ENCODE peak calls at places on chromosomes 7 and 10, in eight cellular contexts. J is aorta, N is cardiac fibroblast, K is cardiac muscle cell, L is psoas muscle, E is epithelial cell of proximal tubule, G is AG04450, F is stomach. S is an unnamed sample.

GRCh38 chr7:112157072-112157471 is 49.1 kb downstream of the DOCK4 start:
- DNase-seq in J (no peak), N (peak; percentile 89), K (peak; percentile 92), L (no peak), E (peak; percentile 64), G (no peak), F (no peak), S (no peak)

GRCh38 chr10:46250898-46251856 is 35.6 kb upstream of the ANTXRL start:
- DNase-seq in J (no peak), N (no peak), K (no peak), L (no peak), E (no peak), G (no peak), F (peak; percentile 22), S (no peak)

GRCh38 chr10:124094419-124094785 is 1.0 kb upstream of the CHST15 start:
- DNase-seq in J (no peak), N (no peak), K (no peak), L (no peak), E (no peak), G (no peak), F (no peak), S (no peak)

GRCh38 chr7:144720139-144720538 is 115.7 kb downstream of the TPK1 start:
- DNase-seq in J (no peak), N (peak; percentile 36), K (peak; percentile 9), L (no peak), E (peak; percentile 31), G (no peak), F (no peak), S (no peak)

GRCh38 chr10:122841569-122841968 is 4.1 kb downstream of the CUZD1 start:
- DNase-seq in J (no peak), N (no peak), K (no peak), L (no peak), E (no peak), G (no peak), F (no peak), S (no peak)

GRCh38 chr7:94391716-94392390 is 2.8 kb upstream of the COL1A2 start:
- DNase-seq in J (peak; percentile 77), N (peak; percentile 89), K (peak; percentile 93), L (no peak), E (no peak), G (peak; percentile 81), F (no peak), S (no peak)

GRCh38 chr7:16462618-16463017 is 2.9 kb downstream of the SOSTDC1 start:
- DNase-seq in J (no peak), N (no peak), K (no peak), L (no peak), E (no peak), G (no peak), F (no peak), S (no peak)

GRCh38 chr7:45146531-45147379 is 10.8 kb upstream of the RAMP3 start:
- DNase-seq in J (peak; percentile 57), N (no peak), K (no peak), L (peak; percentile 36), E (no peak), G (no peak), F (no peak), S (no peak)

GRCh38 chr10:13462551-13462950 is 66.3 kb downstream of the BEND7 start:
- DNase-seq in J (no peak), N (peak; percentile 43), K (peak; percentile 6), L (no peak), E (no peak), G (no peak), F (no peak), S (no peak)

GRCh38 chr10:84632866-84633265 is 304.5 kb downstream of the CCSER2 start:
- DNase-seq in J (no peak), N (peak; percentile 17), K (no peak), L (no peak), E (no peak), G (no peak), F (no peak), S (no peak)

GRCh38 chr7:5523052-5523711 is 99.5 kb upstream of the TNRC18 start:
- DNase-seq in J (no peak), N (peak; percentile 79), K (peak; percentile 71), L (no peak), E (no peak), G (no peak), F (no peak), S (no peak)

GRCh38 chr7:157037028-157037427 is 26.6 kb upstream of the MNX1 start:
- DNase-seq in J (no peak), N (no peak), K (no peak), L (no peak), E (no peak), G (no peak), F (no peak), S (no peak)

GRCh38 chr7:151078233-151079040 is 2.2 kb downstream of the FASTK start:
- DNase-seq in J (no peak), N (peak; percentile 48), K (peak; percentile 36), L (no peak), E (no peak), G (no peak), F (no peak), S (no peak)

GRCh38 chr10:29541826-29542225 is 92.9 kb downstream of the SVIL start:
- DNase-seq in J (no peak), N (no peak), K (no peak), L (no peak), E (no peak), G (no peak), F (no peak), S (no peak)

GRCh38 chr10:118459642-118460193 is 117.6 kb upstream of the FAM204A start:
- DNase-seq in J (no peak), N (peak; percentile 67), K (peak; percentile 67), L (peak; percentile 55), E (no peak), G (peak; percentile 18), F (peak; percentile 59), S (no peak)

GRCh38 chr10:84798333-84798732 is 469.9 kb downstream of the CCSER2 start:
- DNase-seq in J (no peak), N (no peak), K (no peak), L (no peak), E (no peak), G (no peak), F (no peak), S (no peak)

GRCh38 chr7:36149694-36150452 is 3.2 kb upstream of the EEPD1 start:
- DNase-seq in J (no peak), N (no peak), K (no peak), L (no peak), E (no peak), G (no peak), F (no peak), S (no peak)

GRCh38 chr7:2782565-2782964 is 61.5 kb downstream of the GNA12 start:
- DNase-seq in J (no peak), N (no peak), K (no peak), L (no peak), E (no peak), G (no peak), F (no peak), S (no peak)

GRCh38 chr7:66239467-66239856 is 34.3 kb downstream of the TPST1 start:
- DNase-seq in J (no peak), N (no peak), K (no peak), L (no peak), E (no peak), G (no peak), F (no peak), S (no peak)

GRCh38 chr10:61792097-61792496 is 109.4 kb upstream of the ARID5B start:
- DNase-seq in J (no peak), N (no peak), K (no peak), L (no peak), E (no peak), G (no peak), F (no peak), S (no peak)

DNA sequence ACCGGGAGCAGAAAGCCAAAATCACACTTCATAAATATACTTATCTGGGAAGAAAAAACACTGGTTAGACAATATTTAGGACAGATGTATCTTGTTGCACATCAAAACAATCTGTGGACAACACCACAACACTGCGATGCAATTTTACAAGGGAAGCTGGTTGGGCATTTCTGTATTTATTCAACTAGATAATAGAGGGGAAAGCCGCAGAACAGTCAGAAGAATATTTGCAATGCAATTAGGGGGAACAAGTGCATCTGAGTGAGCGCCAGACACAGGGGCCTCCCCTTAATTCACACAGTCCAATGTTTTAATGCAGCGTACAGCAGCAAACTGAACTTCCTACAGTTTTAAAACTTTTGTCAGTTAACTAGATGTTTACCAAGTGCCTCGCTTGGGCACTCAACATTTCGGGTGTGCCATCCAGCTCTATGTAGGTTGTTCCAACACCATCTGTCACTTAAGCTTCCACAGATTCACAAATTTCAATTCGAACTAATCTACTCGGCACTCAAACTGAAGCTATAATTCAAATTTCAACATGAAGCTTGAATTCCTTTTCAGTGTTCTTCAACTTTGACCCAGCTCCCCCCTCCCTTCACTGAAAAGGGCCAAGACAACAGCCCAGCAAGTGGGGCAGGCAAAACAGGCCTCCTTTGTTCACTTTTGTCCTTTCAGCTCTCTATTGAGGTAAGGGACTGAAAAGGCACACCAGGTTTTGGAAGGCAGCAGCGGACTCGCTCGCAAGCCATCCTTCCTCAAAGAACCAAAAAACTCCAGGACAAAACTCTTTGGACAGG is 7.3 kb downstream of the NRCAM start:
- DNase-seq in J (no peak), N (no peak), K (no peak), L (no peak), E (no peak), G (no peak), F (no peak), S (no peak)
- H3K4me3 ChIP-seq in J (no peak overlapping the region), N (no peak overlapping the region), K (no peak overlapping the region), L (no peak overlapping the region), E (no peak overlapping the region), G (no peak overlapping the region), F (no peak overlapping the region), S (no peak overlapping the region)

GRCh38 chr7:35025391-35025870 is 11.9 kb downstream of the DPY19L1 start:
- DNase-seq in J (no peak), N (no peak), K (no peak), L (no peak), E (no peak), G (no peak), F (no peak), S (no peak)
- H3K4me3 ChIP-seq in J (no peak overlapping the region), N (no peak overlapping the region), K (no peak overlapping the region), L (no peak overlapping the region), E (no peak overlapping the region), G (no peak overlapping the region), F (no peak overlapping the region), S (no peak overlapping the region)

DNA sequence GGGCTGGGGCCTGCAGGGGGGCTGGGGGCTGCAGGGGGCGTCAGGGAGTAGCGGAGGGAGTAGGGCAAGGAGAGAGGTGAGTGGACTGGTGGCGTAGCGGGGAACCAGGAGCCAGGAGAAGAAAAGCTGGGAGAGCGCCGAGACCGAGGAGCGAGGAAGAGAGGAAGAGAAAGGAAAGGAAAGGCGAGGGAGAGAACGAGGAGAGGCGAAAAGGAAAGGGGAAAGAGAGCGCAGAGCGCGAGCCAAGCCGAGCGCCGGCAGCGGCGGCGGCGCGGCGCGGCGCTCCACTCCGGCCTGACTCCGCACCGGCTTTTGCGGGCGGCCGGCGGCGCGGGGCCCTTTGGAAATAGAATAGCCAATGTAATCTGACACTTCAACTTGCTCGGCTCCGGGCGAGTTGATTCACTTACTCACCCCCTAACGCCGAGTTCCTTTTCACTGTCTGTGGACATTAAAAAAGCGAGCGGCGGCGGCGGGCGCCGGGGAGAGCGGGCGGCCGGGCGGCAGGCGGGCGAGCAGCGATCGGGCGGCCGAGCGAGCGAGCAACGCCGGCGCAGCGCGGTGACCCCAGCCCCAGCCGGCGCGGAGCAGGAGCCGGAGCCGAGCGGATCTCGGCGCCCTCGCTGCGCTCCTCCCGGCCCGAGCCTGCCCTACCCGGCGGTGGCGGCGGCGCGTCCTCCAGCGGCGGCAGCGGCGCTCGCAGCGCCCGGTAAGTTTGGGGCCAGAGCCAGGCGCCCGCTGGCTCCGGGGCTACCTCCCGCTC is at the start of gene ZMIZ1:
- DNase-seq in J (peak; percentile 94), N (peak; percentile 95), K (peak; percentile 94), L (peak; percentile 93), E (no peak), G (peak; percentile 75), F (peak; percentile 92), S (peak; percentile 57)
- H3K4me3 ChIP-seq in J (peak within 1 kb of the TSS; percentile 97), N (peak within 1 kb of the TSS; percentile 94), K (peak within 1 kb of the TSS; percentile 97), L (peak within 1 kb of the TSS; percentile 94), E (peak within 1 kb of the TSS; percentile 99), G (peak within 1 kb of the TSS; percentile 98), F (peak within 1 kb of the TSS; percentile 89), S (peak within 1 kb of the TSS; percentile 78)

GRCh38 chr7:39621261-39621660 is 2.1 kb upstream of the RALA start:
- DNase-seq in J (no peak), N (peak; percentile 95), K (no peak), L (no peak), E (no peak), G (peak; percentile 74), F (no peak), S (no peak)
- H3K4me3 ChIP-seq in J (no peak overlapping the region), N (no peak overlapping the region), K (no peak overlapping the region), L (no peak overlapping the region), E (no peak overlapping the region), G (no peak overlapping the region), F (no peak overlapping the region), S (no peak overlapping the region)

S was measured in GM12864.